ENCODE peak calls at places on chromosomes 7 and 10, in seven cellular contexts. M, P, E, A, B, G and O are unnamed samples.

GRCh38 chr7:33776791-33777190 is 128.5 kb upstream of the BMPER start:
- DNase-seq in M (no peak), P (no peak), E (peak), A (no peak), B (no peak), G (no peak), O (no peak)

GRCh38 chr7:21063106-21063505 is 276.4 kb upstream of the SP8 start:
- DNase-seq in M (no peak), P (no peak), E (no peak), A (no peak), B (no peak), G (no peak), O (no peak)

GRCh38 chr7:129741743-129742213 is 130.3 kb downstream of the NRF1 start:
- DNase-seq in M (no peak), P (no peak), E (no peak), A (no peak), B (no peak), G (no peak), O (peak)

GRCh38 chr10:121070257-121070656 is 219.1 kb downstream of the WDR11 start:
- DNase-seq in M (peak), P (no peak), E (no peak), A (no peak), B (no peak), G (no peak), O (peak)

GRCh38 chr10:89563861-89564478 is 28.6 kb upstream of the SLC16A12 start:
- DNase-seq in M (no peak), P (peak), E (peak), A (no peak), B (no peak), G (peak), O (peak)

GRCh38 chr10:97510686-97511085 is 12.0 kb downstream of the UBTD1 start:
- DNase-seq in M (no peak), P (no peak), E (no peak), A (peak), B (no peak), G (no peak), O (no peak)

GRCh38 chr10:71603190-71603589 is 116.4 kb downstream of the C10orf105 start:
- DNase-seq in M (no peak), P (no peak), E (no peak), A (no peak), B (no peak), G (no peak), O (no peak)

GRCh38 chr7:140640727-140641531 is at the start of gene DENND2A:
- DNase-seq in M (peak), P (peak), E (peak), A (peak), B (peak), G (peak), O (peak)

GRCh38 chr7:92680458-92680857 is 90.3 kb upstream of the FAM133B start:
- DNase-seq in M (no peak), P (no peak), E (peak), A (no peak), B (no peak), G (no peak), O (no peak)

GRCh38 chr7:102024769-102025391 is 207.5 kb downstream of the CUX1 start:
- DNase-seq in M (peak), P (no peak), E (no peak), A (no peak), B (peak), G (no peak), O (peak)

GRCh38 chr10:119149723-119150122 is 15.8 kb downstream of the SFXN4 start:
- DNase-seq in M (no peak), P (no peak), E (no peak), A (peak), B (no peak), G (no peak), O (peak)

GRCh38 chr7:2261611-2262010 is 19.6 kb downstream of the NUDT1 start:
- DNase-seq in M (no peak), P (no peak), E (no peak), A (no peak), B (no peak), G (no peak), O (no peak)

GRCh38 chr7:142807855-142808460 is 37.2 kb downstream of the PRSS2 start:
- DNase-seq in M (no peak), P (no peak), E (peak), A (no peak), B (no peak), G (no peak), O (no peak)

GRCh38 chr10:118259288-118259906 is 82.7 kb downstream of the FAM204A start:
- DNase-seq in M (peak), P (peak), E (peak), A (peak), B (peak), G (peak), O (peak)

GRCh38 chr7:158353606-158354570 is 233.7 kb downstream of the PTPRN2 start:
- DNase-seq in M (peak), P (peak), E (no peak), A (peak), B (no peak), G (no peak), O (peak)

GRCh38 chr7:158350166-158350900 is 237.3 kb downstream of the PTPRN2 start:
- DNase-seq in M (peak), P (no peak), E (no peak), A (no peak), B (no peak), G (no peak), O (no peak)

GRCh38 chr7:158351051-158351450 is 236.6 kb downstream of the PTPRN2 start:
- DNase-seq in M (peak), P (no peak), E (no peak), A (no peak), B (no peak), G (no peak), O (no peak)

GRCh38 chr7:158348446-158348845 is 239.2 kb downstream of the PTPRN2 start:
- DNase-seq in M (no peak), P (no peak), E (no peak), A (no peak), B (no peak), G (no peak), O (no peak)

DNA sequence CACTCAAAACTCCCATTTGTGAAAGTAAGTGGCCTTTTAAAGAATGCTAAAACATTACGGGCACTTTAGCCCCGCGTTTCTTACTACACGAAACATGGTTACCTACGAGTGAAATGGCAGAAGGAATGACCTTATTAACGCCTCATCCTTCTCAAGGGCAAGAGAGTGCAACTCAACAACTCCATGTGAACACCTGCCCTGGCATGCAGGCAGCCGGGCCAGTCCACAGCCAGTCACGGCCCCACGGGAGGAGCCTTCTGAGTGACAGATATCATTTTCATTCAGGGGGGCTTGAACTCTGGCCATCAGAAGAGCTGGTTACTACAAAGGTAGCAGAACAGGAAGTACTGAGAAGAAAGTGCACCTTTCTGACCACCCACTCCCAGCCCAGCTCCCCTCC is 236.1 kb downstream of the PTPRN2 start:
- DNase-seq in M (peak), P (no peak), E (no peak), A (no peak), B (no peak), G (no peak), O (no peak)
- H2BK120ac ChIP-seq in M (no peak), P (no peak), E (no peak), A (no peak), B (no peak), G (no peak), O (no peak)

GRCh38 chr10:11403116-11403515 is 208.3 kb downstream of the USP6NL start:
- DNase-seq in M (no peak), P (no peak), E (no peak), A (no peak), B (no peak), G (no peak), O (no peak)

GRCh38 chr10:11404931-11405330 is 206.5 kb downstream of the USP6NL start:
- DNase-seq in M (no peak), P (no peak), E (no peak), A (no peak), B (no peak), G (no peak), O (no peak)

GRCh38 chr10:11397980-11398580 is 213.4 kb downstream of the USP6NL start:
- DNase-seq in M (no peak), P (no peak), E (peak), A (no peak), B (no peak), G (no peak), O (no peak)

GRCh38 chr10:11401314-11402222 is 209.9 kb downstream of the USP6NL start:
- DNase-seq in M (no peak), P (peak), E (no peak), A (no peak), B (no peak), G (no peak), O (no peak)

DNA sequence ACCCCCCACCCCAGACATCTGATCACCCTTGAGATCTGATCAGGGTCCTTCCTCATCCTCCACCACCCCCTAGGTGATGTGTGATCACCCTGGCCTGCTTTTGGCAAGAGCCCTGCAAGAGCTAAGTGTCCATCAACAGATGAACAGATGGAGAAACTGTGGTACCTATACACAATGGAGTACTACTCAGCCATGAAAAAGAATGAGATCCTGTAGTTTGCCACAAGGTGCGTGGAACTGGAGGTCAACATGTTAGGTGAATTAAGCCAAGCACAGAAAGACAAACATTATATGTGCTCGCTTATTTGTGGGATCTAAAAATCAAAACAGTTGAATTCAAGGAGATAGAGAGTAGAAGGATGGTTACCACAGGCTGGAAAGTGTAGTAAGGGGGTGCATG is 209.1 kb downstream of the USP6NL start:
- DNase-seq in M (no peak), P (no peak), E (no peak), A (no peak), B (no peak), G (no peak), O (no peak)
- H2AK5ac ChIP-seq in M (no peak), P (no peak), E (no peak), A (no peak), B (no peak), G (no peak), O (no peak)

DNA sequence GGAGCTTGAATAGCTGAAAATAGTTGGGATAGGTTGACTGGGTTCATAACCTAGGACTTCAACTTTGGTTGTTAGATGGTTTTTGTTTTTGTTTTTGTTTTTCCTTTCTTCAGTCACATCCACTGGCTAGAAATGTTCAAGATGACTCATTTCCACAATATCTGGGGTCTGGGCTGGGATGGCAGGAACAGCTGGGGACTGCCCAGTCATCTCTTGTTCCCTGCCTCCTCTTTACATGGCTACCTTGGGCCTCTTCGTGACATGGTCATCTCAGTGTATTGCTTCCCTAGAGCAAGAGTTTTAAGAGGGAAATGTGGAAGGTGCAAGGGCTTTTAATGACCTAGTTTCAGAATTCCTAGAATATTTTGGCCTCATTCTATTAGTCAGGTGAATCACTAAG is 915.8 kb downstream of the XPNPEP1 start:
- DNase-seq in M (no peak), P (no peak), E (no peak), A (no peak), B (no peak), G (no peak), O (no peak)
- H2BK120ac ChIP-seq in M (no peak), P (no peak), E (no peak), A (no peak), B (no peak), G (no peak), O (no peak)

GRCh38 chr7:147999962-148000361 is 590.6 kb upstream of the C7orf33 start:
- DNase-seq in M (peak), P (no peak), E (no peak), A (no peak), B (no peak), G (no peak), O (peak)
- H2AK5ac ChIP-seq in M (no peak), P (no peak), E (no peak), A (no peak), B (no peak), G (no peak), O (no peak)

GRCh38 chr10:49628599-49628998 is 14.8 kb downstream of the CHAT start:
- DNase-seq in M (no peak), P (no peak), E (no peak), A (no peak), B (no peak), G (no peak), O (no peak)
- H2BK120ac ChIP-seq in M (no peak), P (no peak), E (no peak), A (no peak), B (no peak), G (no peak), O (no peak)

DNA sequence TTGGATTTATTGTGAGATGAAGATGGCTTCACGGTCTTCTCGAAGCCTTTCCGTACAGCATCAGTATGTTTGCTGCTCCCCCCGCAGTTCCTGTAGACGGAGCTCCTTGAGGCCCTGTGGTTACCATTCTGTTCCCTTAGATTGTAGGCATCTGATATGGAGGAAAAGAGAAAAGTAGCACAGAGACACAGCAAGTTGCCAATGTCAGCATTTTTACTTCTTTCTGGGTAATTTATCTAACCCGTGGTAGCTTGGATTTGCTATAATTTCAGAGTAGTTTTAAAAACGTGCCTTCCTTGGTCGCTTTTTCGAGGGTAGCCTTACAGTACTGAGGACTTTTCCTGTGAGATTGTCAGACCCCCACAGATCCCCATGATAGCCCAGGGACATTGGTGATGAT is 37.5 kb downstream of the WDR37 start:
- DNase-seq in M (no peak), P (no peak), E (no peak), A (no peak), B (no peak), G (no peak), O (no peak)
- H2AK5ac ChIP-seq in M (no peak), P (no peak), E (no peak), A (no peak), B (no peak), G (no peak), O (no peak)

DNA sequence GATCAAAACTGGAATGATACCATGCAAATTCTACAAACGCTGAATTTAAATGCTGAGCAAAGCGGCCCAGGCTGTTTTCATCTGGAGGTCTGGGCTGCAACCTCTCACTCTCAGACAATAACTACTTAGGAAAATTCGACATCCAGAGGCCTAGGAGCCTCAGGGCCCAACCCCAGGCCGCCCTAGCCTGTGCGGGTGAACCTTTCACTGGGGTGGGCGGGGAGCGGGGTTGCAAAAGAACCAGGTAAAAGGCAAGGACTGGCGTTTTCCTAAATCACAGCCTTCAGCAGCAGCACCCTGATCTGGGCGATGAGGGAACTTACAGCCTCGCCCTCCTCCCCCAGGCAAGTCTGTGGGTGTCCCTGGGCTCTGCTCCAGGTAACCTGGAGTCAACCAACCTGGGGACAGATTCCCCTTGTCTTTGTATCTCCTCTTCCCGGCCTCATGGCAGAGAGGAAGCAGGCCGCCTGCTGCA is 33.4 kb downstream of the CALML5 start:
- DNase-seq in M (no peak), P (no peak), E (no peak), A (no peak), B (peak), G (no peak), O (no peak)
- H2BK120ac ChIP-seq in M (no peak), P (no peak), E (peak), A (peak), B (peak), G (peak), O (peak)

GRCh38 chr10:44702531-44702930 is 208.6 kb upstream of the TMEM72 start:
- DNase-seq in M (no peak), P (no peak), E (no peak), A (no peak), B (no peak), G (no peak), O (no peak)
- H2AK5ac ChIP-seq in M (no peak), P (no peak), E (no peak), A (no peak), B (no peak), G (no peak), O (no peak)